ENCODE peak calls at places on chromosomes 12 and 14, in nine cellular contexts. U, W, K, S, P, B, L, X and F are unnamed samples. For H3K27me3, the result is how much of the 10 kb centered on the place peaks cover.

GRCh38 chr14:99259327-99259726 is 12.7 kb downstream of the BCL11B start:
- DNase-seq in U (no peak), W (no peak), K (no peak), S (no peak), P (no peak), B (no peak), L (no peak), X (no peak), F (no peak)

GRCh38 chr12:34033628-34034296 is 11.5 kb downstream of the ALG10 start:
- DNase-seq in U (peak), W (no peak), K (peak), S (peak), P (no peak), B (peak), L (no peak), X (no peak), F (no peak)

GRCh38 chr12:104935892-104936291 is 22.2 kb downstream of the SLC41A2 start:
- DNase-seq in U (no peak), W (no peak), K (no peak), S (no peak), P (no peak), B (no peak), L (no peak), X (no peak), F (no peak)

GRCh38 chr12:116538076-116538591 is 21.0 kb upstream of the MAP1LC3B2 start:
- DNase-seq in U (no peak), W (no peak), K (no peak), S (no peak), P (no peak), B (no peak), L (no peak), X (no peak), F (no peak)

GRCh38 chr12:57940052-57940914 is 1.1 kb upstream of the ATP23 start:
- DNase-seq in U (no peak), W (no peak), K (no peak), S (no peak), P (no peak), B (no peak), L (no peak), X (no peak), F (no peak)

GRCh38 chr14:100640481-100641273 is 53.5 kb upstream of the BEGAIN start:
- DNase-seq in U (no peak), W (no peak), K (peak), S (no peak), P (peak), B (peak), L (no peak), X (no peak), F (no peak)

GRCh38 chr12:48925218-48925871 is at the start of gene FKBP11:
- DNase-seq in U (peak), W (peak), K (peak), S (no peak), P (peak), B (peak), L (peak), X (peak), F (no peak)

GRCh38 chr14:88346048-88346639 is 23.1 kb upstream of the KCNK10 start:
- DNase-seq in U (no peak), W (no peak), K (no peak), S (no peak), P (no peak), B (no peak), L (no peak), X (no peak), F (no peak)

GRCh38 chr12:42481368-42481767 is 108.2 kb downstream of the PRICKLE1 start:
- DNase-seq in U (no peak), W (peak), K (no peak), S (no peak), P (no peak), B (no peak), L (no peak), X (no peak), F (no peak)

GRCh38 chr12:110224379-110225304 is 56.4 kb upstream of the ATP2A2 start:
- DNase-seq in U (peak), W (no peak), K (peak), S (no peak), P (no peak), B (peak), L (no peak), X (peak), F (peak)

GRCh38 chr12:12428961-12429657 is 72.2 kb downstream of the BORCS5 start:
- DNase-seq in U (no peak), W (no peak), K (peak), S (no peak), P (no peak), B (no peak), L (no peak), X (no peak), F (peak)

GRCh38 chr14:101406921-101407320 is 154.4 kb upstream of the DIO3 start:
- DNase-seq in U (no peak), W (no peak), K (no peak), S (no peak), P (no peak), B (no peak), L (no peak), X (no peak), F (no peak)

GRCh38 chr14:59422069-59422881 is 42.9 kb downstream of the GPR135 start:
- DNase-seq in U (peak), W (no peak), K (no peak), S (no peak), P (no peak), B (no peak), L (no peak), X (no peak), F (no peak)

GRCh38 chr14:103932791-103933490 is 4.7 kb downstream of the TDRD9 start:
- DNase-seq in U (no peak), W (no peak), K (no peak), S (no peak), P (no peak), B (no peak), L (no peak), X (no peak), F (no peak)

GRCh38 chr12:24780969-24781368 is 167.9 kb downstream of the BCAT1 start:
- DNase-seq in U (peak), W (no peak), K (no peak), S (no peak), P (no peak), B (peak), L (no peak), X (no peak), F (no peak)

GRCh38 chr14:28767851-28768548 is 1.4 kb downstream of the FOXG1 start:
- DNase-seq in U (no peak), W (peak), K (no peak), S (no peak), P (no peak), B (no peak), L (no peak), X (no peak), F (no peak)

GRCh38 chr12:46533723-46534122 is 161.2 kb upstream of the SLC38A2 start:
- DNase-seq in U (no peak), W (no peak), K (no peak), S (no peak), P (no peak), B (no peak), L (no peak), X (no peak), F (no peak)

GRCh38 chr14:71438684-71439083 is 493.5 kb upstream of the RGS6 start:
- DNase-seq in U (peak), W (no peak), K (peak), S (no peak), P (no peak), B (peak), L (no peak), X (peak), F (no peak)

GRCh38 chr12:12441891-12442461 is 85.1 kb downstream of the BORCS5 start:
- DNase-seq in U (peak), W (no peak), K (peak), S (no peak), P (peak), B (peak), L (no peak), X (no peak), F (peak)

GRCh38 chr12:12804011-12804410 is 9.1 kb upstream of the DDX47 start:
- DNase-seq in U (no peak), W (no peak), K (no peak), S (no peak), P (no peak), B (peak), L (no peak), X (no peak), F (no peak)

GRCh38 chr12:2641209-2641608 is 153.6 kb upstream of the FKBP4 start:
- DNase-seq in U (no peak), W (peak), K (peak), S (peak), P (no peak), B (peak), L (no peak), X (no peak), F (no peak)

GRCh38 chr14:25400607-25401206 is 350.8 kb upstream of the STXBP6 start:
- DNase-seq in U (peak), W (peak), K (peak), S (no peak), P (no peak), B (peak), L (peak), X (peak), F (no peak)

GRCh38 chr14:53331247-53331646 is 178.1 kb upstream of the DDHD1 start:
- DNase-seq in U (no peak), W (no peak), K (peak), S (no peak), P (no peak), B (peak), L (no peak), X (no peak), F (peak)

GRCh38 chr12:18863769-18864500 is 126.0 kb downstream of the CAPZA3 start:
- DNase-seq in U (no peak), W (no peak), K (no peak), S (no peak), P (no peak), B (no peak), L (no peak), X (no peak), F (no peak)

GRCh38 chr12:82359115-82359478 is 768 bp downstream of the METTL25 start:
- DNase-seq in U (no peak), W (peak), K (peak), S (no peak), P (no peak), B (no peak), L (no peak), X (no peak), F (no peak)

GRCh38 chr12:121579190-121579791 is 1.5 kb downstream of the KDM2B start:
- DNase-seq in U (peak), W (peak), K (no peak), S (no peak), P (no peak), B (no peak), L (peak), X (peak), F (no peak)
- H3K27ac ChIP-seq in U (peak), W (peak), K (peak), S (no peak), P (peak), B (peak), L (peak), X (peak), F (peak)

DNA sequence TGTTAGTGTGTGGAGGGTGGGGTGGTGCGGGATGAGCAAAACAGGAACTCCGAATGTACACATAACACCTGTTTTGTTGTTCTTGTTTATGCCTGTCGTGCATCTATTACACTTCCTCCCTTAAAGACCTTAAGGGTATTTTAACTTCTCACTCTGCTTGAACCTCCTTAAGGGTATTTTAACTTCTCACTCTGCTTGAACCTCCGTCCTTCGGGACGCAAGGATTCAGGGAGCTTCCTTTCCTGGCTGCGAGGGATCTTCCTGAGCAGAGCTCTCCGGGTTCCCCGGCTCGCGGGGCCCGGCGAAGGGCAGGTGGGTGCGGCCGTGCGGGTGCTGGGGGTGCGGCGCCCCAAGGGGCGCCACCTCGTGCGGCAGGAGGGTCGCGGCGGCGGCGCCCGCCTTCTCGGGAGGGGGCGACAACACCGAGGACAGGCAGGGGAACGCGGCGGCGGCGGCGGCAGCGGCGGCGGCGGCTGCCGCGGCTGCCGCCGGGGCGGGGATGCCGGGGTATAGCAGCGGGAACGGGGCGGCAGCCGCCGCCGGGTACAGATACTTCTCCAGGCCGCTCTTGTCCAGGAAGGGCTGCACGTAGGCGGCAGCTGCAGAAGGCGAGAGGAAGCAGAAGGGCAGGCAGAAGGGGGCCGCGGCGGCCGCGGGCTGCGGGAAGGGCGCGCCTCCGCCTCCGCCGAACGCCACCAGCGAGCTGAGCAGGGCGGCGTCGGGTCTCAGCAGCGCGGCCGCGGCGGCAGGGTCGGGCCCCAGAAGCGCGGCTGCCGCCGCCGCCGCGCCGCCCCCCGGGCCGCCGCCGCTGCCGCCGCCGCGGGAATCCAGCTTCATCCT is 2.8 kb downstream of the BHLHE41 start:
- DNase-seq in U (peak), W (peak), K (no peak), S (no peak), P (no peak), B (peak), L (no peak), X (no peak), F (no peak)
- TF ChIP-seq CTCF in U (no peak), W (no peak), K (no peak), S (no peak), P (no peak), B (no peak), L (no peak), X (no peak), F (peak)

GRCh38 chr12:130160306-130160705 is 2.0 kb upstream of the FZD10 start:
- DNase-seq in U (no peak), W (no peak), K (no peak), S (no peak), P (no peak), B (no peak), L (no peak), X (no peak), F (no peak)

GRCh38 chr12:130160711-130161231 is 1.5 kb upstream of the FZD10 start:
- DNase-seq in U (no peak), W (peak), K (no peak), S (no peak), P (no peak), B (no peak), L (no peak), X (no peak), F (no peak)

GRCh38 chr12:130156652-130157275 is 5.5 kb upstream of the FZD10 start:
- DNase-seq in U (no peak), W (no peak), K (no peak), S (no peak), P (no peak), B (no peak), L (no peak), X (no peak), F (no peak)

GRCh38 chr12:130158775-130159100 is 3.5 kb upstream of the FZD10 start:
- DNase-seq in U (no peak), W (no peak), K (no peak), S (no peak), P (no peak), B (no peak), L (no peak), X (no peak), F (no peak)

GRCh38 chr12:130157998-130158774 is 4.1 kb upstream of the FZD10 start:
- DNase-seq in U (no peak), W (peak), K (no peak), S (no peak), P (no peak), B (no peak), L (no peak), X (no peak), F (no peak)
- H3K27me3 ChIP-seq in U (half or more), W (half or more), K (under half), S (under half), P (half or more), B (under half), L (under half), X (half or more), F (under half)

DNA sequence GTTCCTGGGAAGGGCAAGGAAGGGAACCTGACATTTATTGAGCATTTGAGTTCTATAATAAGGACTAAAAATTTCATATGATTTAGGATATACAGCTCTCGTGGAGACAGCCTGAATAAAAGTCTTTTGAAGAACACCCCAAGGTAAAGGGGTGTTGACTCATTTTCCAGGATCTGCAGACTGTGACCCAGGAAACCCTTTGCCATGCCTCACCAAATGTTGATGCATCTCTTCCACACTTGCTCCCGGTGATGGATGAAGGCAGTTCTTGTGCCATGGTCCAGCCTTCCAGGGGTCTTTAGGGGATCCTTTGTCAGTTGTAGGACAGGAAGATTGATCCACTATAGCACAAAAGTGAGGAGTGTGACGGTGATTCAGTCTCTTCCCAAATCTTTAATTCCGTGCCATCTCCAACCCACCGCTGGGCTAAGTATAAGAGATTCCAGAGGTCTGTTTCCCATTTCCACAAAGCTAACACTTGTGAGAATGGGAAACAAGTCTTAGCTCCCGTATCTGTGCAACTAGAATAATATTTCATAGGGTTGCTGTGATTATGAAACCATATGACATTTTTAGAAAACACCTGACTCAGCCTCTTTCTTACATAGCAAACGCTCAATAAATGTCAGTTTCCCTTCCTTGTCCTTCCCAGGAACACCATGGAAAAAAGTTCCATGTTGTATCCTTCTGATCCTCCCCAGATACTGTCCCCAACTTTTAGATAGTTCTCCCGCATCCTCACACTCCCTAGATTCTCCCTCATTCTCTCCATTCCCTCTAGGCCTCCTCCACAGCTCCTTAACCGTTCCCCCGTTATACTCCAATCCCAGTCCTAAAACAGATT is 836 bp downstream of the AAAS start:
- DNase-seq in U (no peak), W (no peak), K (no peak), S (no peak), P (no peak), B (no peak), L (no peak), X (no peak), F (no peak)
- H3K27ac ChIP-seq in U (peak), W (no peak), K (peak), S (peak), P (peak), B (peak), L (peak), X (peak), F (peak)

DNA sequence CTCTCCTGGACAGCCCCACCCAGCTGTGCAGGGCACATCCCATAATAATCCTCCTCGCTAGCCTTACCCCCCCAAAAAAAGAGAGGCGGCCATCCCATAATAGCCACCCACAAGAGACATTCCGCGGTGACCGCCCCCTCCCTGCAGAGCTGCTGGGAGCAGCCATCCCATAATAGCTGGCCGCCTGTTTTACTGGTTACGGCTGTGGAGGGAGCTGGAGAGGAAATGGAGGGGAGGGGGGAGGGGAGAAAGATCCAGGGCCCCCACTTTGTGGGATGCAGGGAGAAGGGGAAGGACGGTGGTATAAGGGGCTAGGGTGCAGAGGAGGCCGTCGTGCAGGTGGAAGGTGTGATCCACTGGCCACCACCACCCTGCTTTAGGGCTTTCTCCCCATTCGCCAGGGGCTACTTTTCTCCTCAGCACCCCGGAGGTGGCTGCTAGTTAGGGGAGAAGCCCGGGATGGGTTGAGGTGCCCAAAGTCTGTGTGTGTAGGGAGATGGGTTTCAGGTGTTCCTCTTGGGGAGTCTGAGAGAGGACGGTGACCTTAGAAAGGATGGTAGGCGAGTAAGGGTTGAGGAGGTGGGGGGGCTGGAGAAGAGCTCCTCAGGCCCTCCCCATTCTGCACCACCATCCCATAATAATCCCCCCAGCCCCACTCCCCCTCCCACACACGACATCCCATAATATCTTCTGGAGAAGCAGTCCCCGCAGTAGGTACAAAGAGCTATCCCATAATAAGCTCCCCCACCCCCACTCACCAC is 6.0 kb upstream of the CHD4 start:
- DNase-seq in U (peak), W (peak), K (peak), S (peak), P (no peak), B (peak), L (peak), X (peak), F (no peak)
- TF ChIP-seq CTCF in U (no peak), W (peak), K (no peak), S (no peak), P (no peak), B (no peak), L (no peak), X (no peak), F (no peak)

DNA sequence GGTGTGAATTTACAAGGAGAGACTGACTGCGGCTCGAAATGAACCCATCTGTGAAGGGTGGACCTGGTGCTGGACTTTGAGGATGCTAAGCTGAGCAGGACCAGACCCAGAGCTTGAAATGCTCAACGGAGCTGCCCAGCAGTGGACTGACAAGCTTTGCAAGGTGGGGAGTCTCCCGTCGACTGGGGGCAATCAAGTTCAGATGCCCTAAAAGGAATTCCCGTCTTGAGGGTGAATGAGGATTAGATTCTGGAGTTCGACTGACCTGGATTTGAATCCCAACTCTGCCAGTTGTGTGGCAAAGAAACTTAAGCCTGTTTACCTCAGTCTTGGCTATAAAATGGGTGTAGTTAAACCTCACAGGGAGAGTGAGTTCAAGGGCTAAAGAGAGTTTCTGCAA is 204.4 kb upstream of the LHX5 start:
- DNase-seq in U (no peak), W (no peak), K (no peak), S (no peak), P (no peak), B (no peak), L (no peak), X (no peak), F (no peak)
- H3K27me3 ChIP-seq in U (under half), W (under half), K (under half), S (under half), P (under half), B (under half), L (under half), X (under half), F (under half)